ENCODE peak calls at places on chromosome 4, in ten cellular contexts. P is tibial nerve, T is germinal center, G is kidney tubule cell, R is left cardiac atrium, E is IMR-90, S is T follicular helper cell, Q is astrocyte of the spinal cord, U is dorsolateral prefrontal cortex, N is cerebellum. C is an unnamed sample.

GRCh38 chr4:101160792-101161592 is 186.3 kb downstream of the PPP3CA start:
- DNase-seq in P (no peak), T (no peak), G (no peak), R (no peak), E (no peak), S (no peak), Q (no peak), U (no peak), N (peak; percentile 15), C (no peak)

GRCh38 chr4:145887241-145887964 is 51.2 kb downstream of the ZNF827 start:
- DNase-seq in P (no peak), T (no peak), G (peak; percentile 31), R (no peak), E (peak; percentile 75), S (no peak), Q (peak; percentile 77), U (no peak), N (no peak), C (peak; percentile 45)

GRCh38 chr4:39636786-39637185 is 1.9 kb downstream of the SMIM14 start:
- DNase-seq in P (no peak), T (no peak), G (peak; percentile 50), R (no peak), E (peak; percentile 31), S (no peak), Q (peak; percentile 25), U (no peak), N (no peak), C (no peak)

GRCh38 chr4:124873361-124874171 is 161.0 kb upstream of the ANKRD50 start:
- DNase-seq in P (no peak), T (no peak), G (peak; percentile 32), R (no peak), E (no peak), S (no peak), Q (no peak), U (no peak), N (no peak), C (no peak)

GRCh38 chr4:13298655-13299054 is 185.5 kb downstream of the RAB28 start:
- DNase-seq in P (no peak), T (no peak), G (peak; percentile 35), R (no peak), E (peak; percentile 17), S (no peak), Q (peak; percentile 15), U (no peak), N (no peak), C (no peak)

GRCh38 chr4:143921160-143921559 is 15.8 kb upstream of the GYPE start:
- DNase-seq in P (no peak), T (no peak), G (no peak), R (no peak), E (no peak), S (no peak), Q (no peak), U (no peak), N (no peak), C (no peak)

GRCh38 chr4:145340071-145340695 is 141.5 kb upstream of the SMAD1 start:
- DNase-seq in P (no peak), T (no peak), G (no peak), R (no peak), E (no peak), S (no peak), Q (no peak), U (no peak), N (no peak), C (no peak)

GRCh38 chr4:64334964-64335363 is 74.3 kb downstream of the TECRL start:
- DNase-seq in P (no peak), T (no peak), G (no peak), R (no peak), E (no peak), S (no peak), Q (no peak), U (no peak), N (no peak), C (no peak)

GRCh38 chr4:87489678-87490077 is 39.5 kb downstream of the SPARCL1 start:
- DNase-seq in P (no peak), T (no peak), G (no peak), R (no peak), E (no peak), S (no peak), Q (no peak), U (no peak), N (no peak), C (peak; percentile 63)

GRCh38 chr4:9685692-9686091 is 95.7 kb upstream of the DRD5 start:
- DNase-seq in P (no peak), T (no peak), G (no peak), R (no peak), E (no peak), S (no peak), Q (no peak), U (no peak), N (no peak), C (no peak)

GRCh38 chr4:8224596-8225289 is 25.7 kb downstream of the SH3TC1 start:
- DNase-seq in P (no peak), T (no peak), G (no peak), R (no peak), E (no peak), S (no peak), Q (no peak), U (no peak), N (no peak), C (no peak)

GRCh38 chr4:184851200-184851541 is 25.4 kb upstream of the ACSL1 start:
- DNase-seq in P (no peak), T (peak; percentile 58), G (no peak), R (no peak), E (no peak), S (no peak), Q (no peak), U (no peak), N (no peak), C (no peak)

GRCh38 chr4:86895692-86896488 is 3.7 kb upstream of the C4orf36 start:
- DNase-seq in P (no peak), T (peak; percentile 21), G (peak; percentile 80), R (no peak), E (peak; percentile 77), S (no peak), Q (peak; percentile 78), U (no peak), N (peak; percentile 62), C (peak; percentile 72)

GRCh38 chr4:103902730-103903129 is 182.9 kb upstream of the TACR3 start:
- DNase-seq in P (no peak), T (no peak), G (no peak), R (no peak), E (no peak), S (no peak), Q (no peak), U (no peak), N (no peak), C (no peak)

GRCh38 chr4:41998019-41998418 is 7.7 kb downstream of the SLC30A9 start:
- DNase-seq in P (no peak), T (no peak), G (no peak), R (no peak), E (no peak), S (no peak), Q (no peak), U (no peak), N (no peak), C (no peak)

GRCh38 chr4:108433832-108434231 is 186.5 kb upstream of the RPL34 start:
- DNase-seq in P (no peak), T (no peak), G (no peak), R (no peak), E (peak; percentile 93), S (peak; percentile 3), Q (peak; percentile 83), U (no peak), N (no peak), C (no peak)

GRCh38 chr4:159227984-159228383 is 125.1 kb downstream of the RAPGEF2 start:
- DNase-seq in P (peak; percentile 35), T (no peak), G (peak; percentile 89), R (peak; percentile 84), E (peak; percentile 92), S (no peak), Q (peak; percentile 83), U (peak; percentile 54), N (peak; percentile 42), C (peak; percentile 91)

GRCh38 chr4:1211371-1211770 is 37.6 kb downstream of the CTBP1 start:
- DNase-seq in P (no peak), T (no peak), G (no peak), R (peak; percentile 14), E (no peak), S (no peak), Q (no peak), U (no peak), N (no peak), C (no peak)

GRCh38 chr4:2426711-2427275 is 8.0 kb downstream of the CFAP99 start:
- DNase-seq in P (no peak), T (no peak), G (no peak), R (no peak), E (no peak), S (no peak), Q (no peak), U (no peak), N (no peak), C (no peak)

GRCh38 chr4:148893095-148893494 is 450.9 kb upstream of the NR3C2 start:
- DNase-seq in P (no peak), T (no peak), G (peak; percentile 62), R (no peak), E (no peak), S (no peak), Q (no peak), U (no peak), N (no peak), C (no peak)

GRCh38 chr4:15649914-15650545 is 5.1 kb downstream of the FBXL5 start:
- DNase-seq in P (no peak), T (peak; percentile 42), G (peak; percentile 64), R (peak; percentile 26), E (peak; percentile 63), S (peak; percentile 53), Q (peak; percentile 39), U (peak; percentile 33), N (peak; percentile 10), C (peak; percentile 44)

GRCh38 chr4:173176010-173176409 is 7.4 kb downstream of the GALNT7 start:
- DNase-seq in P (no peak), T (no peak), G (no peak), R (no peak), E (no peak), S (no peak), Q (no peak), U (no peak), N (no peak), C (no peak)

GRCh38 chr4:76723373-76723772 is 174.6 kb downstream of the SOWAHB start:
- DNase-seq in P (no peak), T (no peak), G (peak; percentile 54), R (no peak), E (peak; percentile 63), S (no peak), Q (peak; percentile 25), U (no peak), N (no peak), C (no peak)

GRCh38 chr4:158946825-158947224 is 156.1 kb upstream of the RAPGEF2 start:
- DNase-seq in P (no peak), T (no peak), G (no peak), R (no peak), E (no peak), S (no peak), Q (no peak), U (no peak), N (no peak), C (no peak)

GRCh38 chr4:121192500-121192899 is 28.4 kb upstream of the TNIP3 start:
- DNase-seq in P (no peak), T (peak; percentile 9), G (peak; percentile 46), R (no peak), E (peak; percentile 48), S (no peak), Q (peak; percentile 49), U (no peak), N (peak; percentile 4), C (peak; percentile 31)

GRCh38 chr4:26723216-26723615 is 137.4 kb upstream of the STIM2 start:
- DNase-seq in P (no peak), T (no peak), G (no peak), R (no peak), E (no peak), S (no peak), Q (no peak), U (no peak), N (no peak), C (no peak)

GRCh38 chr4:102687982-102688433 is 72.8 kb downstream of the MANBA start:
- DNase-seq in P (no peak), T (no peak), G (no peak), R (no peak), E (peak; percentile 15), S (no peak), Q (no peak), U (no peak), N (no peak), C (no peak)

GRCh38 chr4:139530833-139531427 is 25.1 kb downstream of the SETD7 start:
- DNase-seq in P (no peak), T (peak; percentile 77), G (peak; percentile 55), R (peak; percentile 46), E (no peak), S (peak; percentile 37), Q (no peak), U (peak; percentile 47), N (peak; percentile 55), C (peak; percentile 50)

C was measured in endothelial cell of umbilical vein.